ENCODE peak calls at places on chromosomes 3 and 15, in nine cellular contexts. One of them, this sample, is unnamed.

GRCh38 chr3:157531771-157532170 is 28.6 kb upstream of the VEPH1 start:
- DNase-seq in neural crest cell: no peak
- DNase-seq in astrocyte of the spinal cord: peak
- DNase-seq in right atrium auricular region: no peak
- DNase-seq in IMR-90: peak
- DNase-seq in mucosa of descending colon: no peak
- DNase-seq in thoracic aorta: no peak
- DNase-seq in WTC11: no peak
- DNase-seq in kidney: no peak
- DNase-seq in this sample: no peak

GRCh38 chr3:113746955-113747718 is at the start of gene ATP6V1A:
- DNase-seq in IMR-90: no peak
- DNase-seq in astrocyte of the spinal cord: no peak
- DNase-seq in neural crest cell: no peak
- DNase-seq in right atrium auricular region: peak
- DNase-seq in kidney: peak
- DNase-seq in thoracic aorta: peak
- DNase-seq in mucosa of descending colon: peak
- DNase-seq in WTC11: peak
- DNase-seq in this sample: peak

GRCh38 chr15:88658972-88659931 is 20.4 kb downstream of the ISG20 start:
- DNase-seq in WTC11: no peak
- DNase-seq in kidney: no peak
- DNase-seq in right atrium auricular region: peak
- DNase-seq in mucosa of descending colon: no peak
- DNase-seq in thoracic aorta: no peak
- DNase-seq in astrocyte of the spinal cord: peak
- DNase-seq in IMR-90: peak
- DNase-seq in neural crest cell: no peak
- DNase-seq in this sample: peak

GRCh38 chr3:127254730-127255129 is 33.1 kb downstream of the PRR20G start:
- DNase-seq in astrocyte of the spinal cord: no peak
- DNase-seq in IMR-90: no peak
- DNase-seq in thoracic aorta: no peak
- DNase-seq in right atrium auricular region: peak
- DNase-seq in neural crest cell: no peak
- DNase-seq in WTC11: no peak
- DNase-seq in kidney: no peak
- DNase-seq in mucosa of descending colon: no peak
- DNase-seq in this sample: peak

GRCh38 chr15:40982855-40983254 is 29.6 kb downstream of the CHAC1 start:
- DNase-seq in mucosa of descending colon: no peak
- DNase-seq in kidney: no peak
- DNase-seq in IMR-90: peak
- DNase-seq in astrocyte of the spinal cord: peak
- DNase-seq in WTC11: no peak
- DNase-seq in neural crest cell: no peak
- DNase-seq in thoracic aorta: no peak
- DNase-seq in right atrium auricular region: no peak
- DNase-seq in this sample: no peak

GRCh38 chr3:47661121-47661752 is 82.6 kb upstream of the CSPG5 start:
- DNase-seq in right atrium auricular region: no peak
- DNase-seq in kidney: no peak
- DNase-seq in WTC11: no peak
- DNase-seq in neural crest cell: no peak
- DNase-seq in astrocyte of the spinal cord: peak
- DNase-seq in mucosa of descending colon: no peak
- DNase-seq in IMR-90: peak
- DNase-seq in thoracic aorta: no peak
- DNase-seq in this sample: no peak

GRCh38 chr3:139533781-139534443 is 5.6 kb downstream of the RBP1 start:
- DNase-seq in IMR-90: peak
- DNase-seq in thoracic aorta: no peak
- DNase-seq in WTC11: no peak
- DNase-seq in mucosa of descending colon: no peak
- DNase-seq in neural crest cell: no peak
- DNase-seq in astrocyte of the spinal cord: peak
- DNase-seq in kidney: peak
- DNase-seq in right atrium auricular region: no peak
- DNase-seq in this sample: no peak

GRCh38 chr15:94229591-94230365 is 1.6 kb upstream of the MCTP2 start:
- DNase-seq in WTC11: no peak
- DNase-seq in neural crest cell: no peak
- DNase-seq in thoracic aorta: no peak
- DNase-seq in IMR-90: no peak
- DNase-seq in kidney: no peak
- DNase-seq in right atrium auricular region: no peak
- DNase-seq in astrocyte of the spinal cord: no peak
- DNase-seq in mucosa of descending colon: no peak
- DNase-seq in this sample: no peak

GRCh38 chr15:30990451-30991300 is 752 bp downstream of the MTMR10 start:
- DNase-seq in astrocyte of the spinal cord: peak
- DNase-seq in mucosa of descending colon: no peak
- DNase-seq in WTC11: no peak
- DNase-seq in neural crest cell: no peak
- DNase-seq in thoracic aorta: no peak
- DNase-seq in right atrium auricular region: no peak
- DNase-seq in IMR-90: peak
- DNase-seq in kidney: no peak
- DNase-seq in this sample: no peak

GRCh38 chr15:92077353-92078080 is 224.0 kb downstream of the SLCO3A1 start:
- DNase-seq in mucosa of descending colon: peak
- DNase-seq in right atrium auricular region: peak
- DNase-seq in IMR-90: peak
- DNase-seq in kidney: peak
- DNase-seq in WTC11: peak
- DNase-seq in neural crest cell: peak
- DNase-seq in astrocyte of the spinal cord: peak
- DNase-seq in thoracic aorta: peak
- DNase-seq in this sample: no peak

GRCh38 chr3:140736863-140737460 is 59.1 kb downstream of the TRIM42 start:
- DNase-seq in astrocyte of the spinal cord: peak
- DNase-seq in IMR-90: no peak
- DNase-seq in kidney: peak
- DNase-seq in WTC11: peak
- DNase-seq in neural crest cell: peak
- DNase-seq in mucosa of descending colon: peak
- DNase-seq in right atrium auricular region: peak
- DNase-seq in thoracic aorta: no peak
- DNase-seq in this sample: no peak

GRCh38 chr15:39363761-39364586 is 216.9 kb upstream of the THBS1 start:
- DNase-seq in neural crest cell: no peak
- DNase-seq in right atrium auricular region: no peak
- DNase-seq in thoracic aorta: no peak
- DNase-seq in kidney: no peak
- DNase-seq in WTC11: no peak
- DNase-seq in mucosa of descending colon: no peak
- DNase-seq in astrocyte of the spinal cord: peak
- DNase-seq in IMR-90: no peak
- DNase-seq in this sample: no peak

GRCh38 chr15:100902436-100903190 is 16.5 kb upstream of the LRRK1 start:
- DNase-seq in thoracic aorta: peak
- DNase-seq in astrocyte of the spinal cord: peak
- DNase-seq in kidney: peak
- DNase-seq in WTC11: no peak
- DNase-seq in IMR-90: peak
- DNase-seq in right atrium auricular region: peak
- DNase-seq in neural crest cell: no peak
- DNase-seq in mucosa of descending colon: peak
- DNase-seq in this sample: peak

GRCh38 chr15:100713163-100713867 is 110.9 kb downstream of the ASB7 start:
- DNase-seq in kidney: no peak
- DNase-seq in astrocyte of the spinal cord: peak
- DNase-seq in mucosa of descending colon: no peak
- DNase-seq in right atrium auricular region: peak
- DNase-seq in thoracic aorta: no peak
- DNase-seq in neural crest cell: no peak
- DNase-seq in WTC11: no peak
- DNase-seq in IMR-90: peak
- DNase-seq in this sample: no peak

GRCh38 chr3:186782542-186783069 is 771 bp upstream of the EIF4A2 start:
- DNase-seq in WTC11: no peak
- DNase-seq in neural crest cell: no peak
- DNase-seq in astrocyte of the spinal cord: no peak
- DNase-seq in kidney: no peak
- DNase-seq in thoracic aorta: no peak
- DNase-seq in IMR-90: no peak
- DNase-seq in right atrium auricular region: no peak
- DNase-seq in mucosa of descending colon: no peak
- DNase-seq in this sample: no peak

GRCh38 chr15:98955331-98955730 is 52.3 kb downstream of the PGPEP1L start:
- DNase-seq in astrocyte of the spinal cord: no peak
- DNase-seq in mucosa of descending colon: peak
- DNase-seq in IMR-90: no peak
- DNase-seq in neural crest cell: no peak
- DNase-seq in right atrium auricular region: no peak
- DNase-seq in WTC11: no peak
- DNase-seq in thoracic aorta: no peak
- DNase-seq in kidney: peak
- DNase-seq in this sample: no peak

GRCh38 chr15:32881528-32881927 is 163.7 kb downstream of the GREM1 start:
- DNase-seq in neural crest cell: no peak
- DNase-seq in astrocyte of the spinal cord: no peak
- DNase-seq in thoracic aorta: no peak
- DNase-seq in mucosa of descending colon: no peak
- DNase-seq in WTC11: no peak
- DNase-seq in right atrium auricular region: no peak
- DNase-seq in kidney: no peak
- DNase-seq in IMR-90: no peak
- DNase-seq in this sample: no peak
- TF ChIP-seq CTCF in neural crest cell: no peak
- TF ChIP-seq CTCF in astrocyte of the spinal cord: no peak
- TF ChIP-seq CTCF in thoracic aorta: no peak
- TF ChIP-seq CTCF in mucosa of descending colon: no peak
- TF ChIP-seq CTCF in WTC11: no peak
- TF ChIP-seq CTCF in right atrium auricular region: no peak
- TF ChIP-seq CTCF in kidney: no peak
- TF ChIP-seq CTCF in IMR-90: no peak
- TF ChIP-seq CTCF in this sample: no peak

GRCh38 chr3:87084868-87085267 is 93.9 kb upstream of the VGLL3 start:
- DNase-seq in right atrium auricular region: no peak
- DNase-seq in thoracic aorta: no peak
- DNase-seq in WTC11: no peak
- DNase-seq in mucosa of descending colon: no peak
- DNase-seq in astrocyte of the spinal cord: peak
- DNase-seq in neural crest cell: no peak
- DNase-seq in kidney: no peak
- DNase-seq in IMR-90: peak
- DNase-seq in this sample: no peak

GRCh38 chr3:87082806-87083440 is 92.0 kb upstream of the VGLL3 start:
- DNase-seq in IMR-90: peak
- DNase-seq in WTC11: no peak
- DNase-seq in right atrium auricular region: no peak
- DNase-seq in kidney: no peak
- DNase-seq in neural crest cell: peak
- DNase-seq in mucosa of descending colon: no peak
- DNase-seq in thoracic aorta: no peak
- DNase-seq in astrocyte of the spinal cord: peak
- DNase-seq in this sample: no peak

GRCh38 chr3:87088984-87089841 is 98.3 kb upstream of the VGLL3 start:
- DNase-seq in WTC11: peak
- DNase-seq in thoracic aorta: peak
- DNase-seq in kidney: peak
- DNase-seq in IMR-90: peak
- DNase-seq in astrocyte of the spinal cord: peak
- DNase-seq in right atrium auricular region: peak
- DNase-seq in neural crest cell: no peak
- DNase-seq in mucosa of descending colon: peak
- DNase-seq in this sample: no peak

GRCh38 chr3:87088366-87088983 is 97.5 kb upstream of the VGLL3 start:
- DNase-seq in IMR-90: no peak
- DNase-seq in kidney: no peak
- DNase-seq in WTC11: peak
- DNase-seq in astrocyte of the spinal cord: peak
- DNase-seq in mucosa of descending colon: no peak
- DNase-seq in right atrium auricular region: no peak
- DNase-seq in thoracic aorta: no peak
- DNase-seq in neural crest cell: no peak
- DNase-seq in this sample: no peak
- TF ChIP-seq CTCF in IMR-90: no peak
- TF ChIP-seq CTCF in kidney: no peak
- TF ChIP-seq CTCF in WTC11: no peak
- TF ChIP-seq CTCF in astrocyte of the spinal cord: no peak
- TF ChIP-seq CTCF in mucosa of descending colon: no peak
- TF ChIP-seq CTCF in right atrium auricular region: no peak
- TF ChIP-seq CTCF in thoracic aorta: no peak
- TF ChIP-seq CTCF in neural crest cell: no peak
- TF ChIP-seq CTCF in this sample: no peak

GRCh38 chr3:144106970-144107369 is 135.3 kb downstream of the DIPK2A start:
- DNase-seq in WTC11: no peak
- DNase-seq in thoracic aorta: no peak
- DNase-seq in astrocyte of the spinal cord: no peak
- DNase-seq in right atrium auricular region: no peak
- DNase-seq in kidney: no peak
- DNase-seq in IMR-90: no peak
- DNase-seq in mucosa of descending colon: no peak
- DNase-seq in neural crest cell: no peak
- DNase-seq in this sample: no peak

GRCh38 chr3:144105542-144105941 is 133.9 kb downstream of the DIPK2A start:
- DNase-seq in neural crest cell: no peak
- DNase-seq in kidney: no peak
- DNase-seq in astrocyte of the spinal cord: no peak
- DNase-seq in right atrium auricular region: no peak
- DNase-seq in mucosa of descending colon: no peak
- DNase-seq in WTC11: no peak
- DNase-seq in thoracic aorta: no peak
- DNase-seq in IMR-90: no peak
- DNase-seq in this sample: no peak

GRCh38 chr3:144104146-144104545 is 132.5 kb downstream of the DIPK2A start:
- DNase-seq in right atrium auricular region: no peak
- DNase-seq in WTC11: no peak
- DNase-seq in neural crest cell: no peak
- DNase-seq in thoracic aorta: no peak
- DNase-seq in astrocyte of the spinal cord: no peak
- DNase-seq in mucosa of descending colon: no peak
- DNase-seq in kidney: no peak
- DNase-seq in IMR-90: no peak
- DNase-seq in this sample: no peak

GRCh38 chr3:144107923-144108322 is 136.3 kb downstream of the DIPK2A start:
- DNase-seq in kidney: no peak
- DNase-seq in thoracic aorta: no peak
- DNase-seq in astrocyte of the spinal cord: no peak
- DNase-seq in mucosa of descending colon: no peak
- DNase-seq in IMR-90: no peak
- DNase-seq in WTC11: no peak
- DNase-seq in neural crest cell: no peak
- DNase-seq in right atrium auricular region: no peak
- DNase-seq in this sample: no peak

GRCh38 chr3:144104679-144105078 is 133.1 kb downstream of the DIPK2A start:
- DNase-seq in WTC11: no peak
- DNase-seq in thoracic aorta: no peak
- DNase-seq in kidney: no peak
- DNase-seq in IMR-90: no peak
- DNase-seq in mucosa of descending colon: no peak
- DNase-seq in neural crest cell: no peak
- DNase-seq in astrocyte of the spinal cord: no peak
- DNase-seq in right atrium auricular region: no peak
- DNase-seq in this sample: no peak
- TF ChIP-seq CTCF in WTC11: no peak
- TF ChIP-seq CTCF in thoracic aorta: no peak
- TF ChIP-seq CTCF in kidney: no peak
- TF ChIP-seq CTCF in IMR-90: no peak
- TF ChIP-seq CTCF in mucosa of descending colon: no peak
- TF ChIP-seq CTCF in neural crest cell: no peak
- TF ChIP-seq CTCF in astrocyte of the spinal cord: no peak
- TF ChIP-seq CTCF in right atrium auricular region: no peak
- TF ChIP-seq CTCF in this sample: no peak

GRCh38 chr3:50100956-50101845 is 12.5 kb downstream of the RBM5 start:
- DNase-seq in WTC11: no peak
- DNase-seq in astrocyte of the spinal cord: peak
- DNase-seq in kidney: no peak
- DNase-seq in neural crest cell: no peak
- DNase-seq in thoracic aorta: no peak
- DNase-seq in mucosa of descending colon: no peak
- DNase-seq in right atrium auricular region: no peak
- DNase-seq in IMR-90: peak
- DNase-seq in this sample: no peak
- TF ChIP-seq CTCF in WTC11: no peak
- TF ChIP-seq CTCF in astrocyte of the spinal cord: no peak
- TF ChIP-seq CTCF in kidney: no peak
- TF ChIP-seq CTCF in neural crest cell: no peak
- TF ChIP-seq CTCF in thoracic aorta: no peak
- TF ChIP-seq CTCF in mucosa of descending colon: no peak
- TF ChIP-seq CTCF in right atrium auricular region: no peak
- TF ChIP-seq CTCF in IMR-90: no peak
- TF ChIP-seq CTCF in this sample: no peak

This sample was measured in esophagus muscularis mucosa.